ENCODE peak calls at places on chromosomes 1 and 21, in six cellular contexts. X is stimulated activated naive CD8-positive, alpha-beta T cell treated with anti-CD3 and anti-CD28 coated beads, Interleukin-15, Interleukin-2, amounts not matched to agents 100 U/mL and 50 U/mL, for 24 hours; F is T-helper 9 cell; H is WTC11; I is HFF-Myc; G is nucleus accumbens. Z is an unnamed sample.
A peak's percentile ranks its signal among the peaks of the same experiment; 100 is the strongest.

GRCh38 chr1:220874201-220874655 is 5.0 kb upstream of the HLX start:
- DNase-seq in X (peak; percentile 43), F (no peak), H (peak; percentile 65), I (peak; percentile 45), G (peak; percentile 21), Z (no peak)

GRCh38 chr1:112242470-112242869 is 153.5 kb upstream of the CTTNBP2NL start:
- DNase-seq in X (no peak), F (no peak), H (no peak), I (no peak), G (no peak), Z (no peak)

GRCh38 chr1:25145775-25146381 is 86.4 kb downstream of the SYF2 start:
- DNase-seq in X (no peak), F (no peak), H (no peak), I (no peak), G (no peak), Z (no peak)

GRCh38 chr21:30996728-30997127 is 41.5 kb downstream of the KRTAP19-8 start:
- DNase-seq in X (no peak), F (no peak), H (no peak), I (no peak), G (no peak), Z (no peak)

GRCh38 chr1:240878631-240879030 is 266.7 kb upstream of the GREM2 start:
- DNase-seq in X (no peak), F (no peak), H (no peak), I (no peak), G (no peak), Z (no peak)

GRCh38 chr1:151001592-151001991 is 5.1 kb downstream of the MINDY1 start:
- DNase-seq in X (no peak), F (no peak), H (no peak), I (no peak), G (no peak), Z (no peak)

GRCh38 chr1:209657918-209658317 is 5.7 kb upstream of the LAMB3 start:
- DNase-seq in X (no peak), F (no peak), H (no peak), I (no peak), G (no peak), Z (no peak)

GRCh38 chr1:199522936-199523335 is 504.6 kb upstream of the NR5A2 start:
- DNase-seq in X (no peak), F (no peak), H (no peak), I (no peak), G (no peak), Z (no peak)

GRCh38 chr1:232622981-232623380 is 7.0 kb downstream of the SIPA1L2 start:
- DNase-seq in X (no peak), F (no peak), H (peak; percentile 62), I (no peak), G (no peak), Z (no peak)

GRCh38 chr1:12082988-12083387 is 19.9 kb downstream of the TNFRSF8 start:
- DNase-seq in X (no peak), F (no peak), H (no peak), I (no peak), G (no peak), Z (no peak)

GRCh38 chr1:200415693-200416593 is 6.1 kb upstream of the ZNF281 start:
- DNase-seq in X (no peak), F (no peak), H (no peak), I (peak; percentile 88), G (no peak), Z (no peak)

GRCh38 chr1:186983327-186983726 is 154.6 kb downstream of the PLA2G4A start:
- DNase-seq in X (no peak), F (no peak), H (no peak), I (no peak), G (no peak), Z (no peak)

GRCh38 chr1:41435570-41436178 is 48.8 kb downstream of the EDN2 start:
- DNase-seq in X (no peak), F (no peak), H (peak; percentile 59), I (no peak), G (no peak), Z (no peak)

GRCh38 chr1:94925561-94926364 is 1.1 kb downstream of the CNN3 start:
- DNase-seq in X (peak; percentile 18), F (no peak), H (peak; percentile 86), I (peak; percentile 61), G (peak; percentile 64), Z (peak; percentile 71)

GRCh38 chr1:243818978-243819377 is 31.1 kb downstream of the AKT3 start:
- DNase-seq in X (no peak), F (no peak), H (no peak), I (no peak), G (no peak), Z (no peak)

GRCh38 chr1:62689524-62689923 is 1.3 kb upstream of the DOCK7 start:
- DNase-seq in X (no peak), F (no peak), H (no peak), I (peak; percentile 66), G (no peak), Z (no peak)

GRCh38 chr1:43819354-43819753 is 112.0 kb downstream of the ST3GAL3 start:
- DNase-seq in X (no peak), F (no peak), H (no peak), I (no peak), G (no peak), Z (no peak)

GRCh38 chr1:221845650-221846371 is 103.9 kb upstream of the DUSP10 start:
- DNase-seq in X (no peak), F (no peak), H (no peak), I (no peak), G (no peak), Z (no peak)

GRCh38 chr1:912740-913301 is 10.9 kb upstream of the SAMD11 start:
- DNase-seq in X (no peak), F (no peak), H (peak; percentile 53), I (no peak), G (no peak), Z (no peak)

GRCh38 chr1:246769306-246769705 is 45.1 kb downstream of the SCCPDH start:
- DNase-seq in X (no peak), F (no peak), H (no peak), I (peak; percentile 52), G (no peak), Z (no peak)

Z was measured in dorsolateral prefrontal cortex.